ENCODE peak calls at places on chromosomes 11 and 22, in six cellular contexts. O is neuronal stem cell; P is fibroblast of the aortic adventitia; I is CD8-positive, alpha-beta memory T cell; J is lower lobe of right lung; L is A549. Y is an unnamed sample.

GRCh38 chr11:116096596-116096995 is 592.4 kb upstream of the CADM1 start:
- DNase-seq in O (no peak), P (no peak), I (no peak), J (no peak), L (no peak), Y (no peak)

GRCh38 chr22:49372530-49373288 is 455.0 kb downstream of the BRD1 start:
- DNase-seq in O (no peak), P (no peak), I (no peak), J (no peak), L (peak), Y (no peak)

GRCh38 chr22:43182726-43183125 is 4.2 kb downstream of the TTLL12 start:
- DNase-seq in O (no peak), P (no peak), I (no peak), J (no peak), L (no peak), Y (no peak)

GRCh38 chr11:44046202-44046601 is 1.6 kb upstream of the ACCSL start:
- DNase-seq in O (no peak), P (no peak), I (no peak), J (no peak), L (no peak), Y (no peak)

GRCh38 chr11:26649884-26650283 is 72.0 kb downstream of the SLC5A12 start:
- DNase-seq in O (peak), P (peak), I (no peak), J (no peak), L (peak), Y (peak)

GRCh38 chr11:35144103-35144741 is 5.3 kb downstream of the CD44 start:
- DNase-seq in O (no peak), P (peak), I (peak), J (no peak), L (no peak), Y (peak)

GRCh38 chr11:19651654-19652053 is 61.0 kb upstream of the NAV2 start:
- DNase-seq in O (no peak), P (no peak), I (no peak), J (no peak), L (no peak), Y (no peak)

GRCh38 chr11:73252577-73253191 is 19.5 kb upstream of the P2RY6 start:
- DNase-seq in O (no peak), P (no peak), I (no peak), J (no peak), L (no peak), Y (no peak)

GRCh38 chr11:128195057-128195751 is 392.2 kb downstream of the ETS1 start:
- DNase-seq in O (no peak), P (no peak), I (peak), J (no peak), L (no peak), Y (no peak)

GRCh38 chr11:47886096-47886495 is 37.9 kb upstream of the NUP160 start:
- DNase-seq in O (no peak), P (peak), I (no peak), J (no peak), L (no peak), Y (peak)